ENCODE peak calls at places on chromosomes 11 and 22, in four cellular contexts. S is endothelial cell of umbilical vein, L is fibroblast of lung, I is HepG2. U is an unnamed sample.
A peak's percentile ranks its signal among the peaks of the same experiment; 100 is the strongest.

GRCh38 chr11:18791175-18792065 is at the start of gene PTPN5:
- DNase-seq in I (no peak), S (no peak), L (no peak), U (no peak)

GRCh38 chr11:13316528-13316961 is 39.0 kb downstream of the BMAL1 start:
- DNase-seq in S (no peak), L (peak; percentile 79), I (no peak), U (no peak)

GRCh38 chr11:103537904-103538502 is 428.8 kb downstream of the DYNC2H1 start:
- DNase-seq in S (peak; percentile 54), L (peak; percentile 60), I (no peak), U (peak; percentile 69)

GRCh38 chr11:33396361-33396760 is 139.2 kb downstream of the HIPK3 start:
- DNase-seq in I (no peak), S (no peak), L (no peak), U (no peak)

GRCh38 chr11:26319906-26320305 is 12.0 kb upstream of the ANO3 start:
- DNase-seq in L (peak; percentile 48), I (no peak), S (no peak), U (peak; percentile 4)

GRCh38 chr11:134558258-134558835 is 146.3 kb upstream of the B3GAT1 start:
- DNase-seq in I (no peak), L (no peak), S (no peak), U (no peak)

GRCh38 chr11:78535027-78535426 is 39.6 kb downstream of the NARS2 start:
- DNase-seq in S (no peak), I (no peak), L (no peak), U (no peak)

GRCh38 chr22:38554281-38554680 is 15.7 kb downstream of the DMC1 start:
- DNase-seq in L (peak; percentile 6), I (no peak), S (no peak), U (no peak)

GRCh38 chr11:2289350-2289749 is 12.4 kb downstream of the C11orf21 start:
- DNase-seq in L (no peak), I (no peak), S (no peak), U (no peak)

GRCh38 chr11:113384551-113384950 is 3.0 kb upstream of the ANKK1 start:
- DNase-seq in I (peak; percentile 29), L (peak; percentile 91), S (peak; percentile 94), U (peak; percentile 85)

GRCh38 chr22:21856197-21856596 is 11.2 kb downstream of the MAPK1 start:
- DNase-seq in L (no peak), S (no peak), I (no peak), U (no peak)
- TF ChIP-seq EZH2 in L (no peak), S (no peak), I (no peak), U (no peak)

GRCh38 chr22:37229805-37230672 is 14.0 kb downstream of the RAC2 start:
- DNase-seq in S (no peak), I (no peak), L (no peak), U (peak; percentile 72)

GRCh38 chr22:37232140-37232998 is 11.7 kb downstream of the RAC2 start:
- DNase-seq in S (no peak), I (no peak), L (no peak), U (no peak)

GRCh38 chr22:37229012-37229804 is 14.9 kb downstream of the RAC2 start:
- DNase-seq in L (peak; percentile 90), S (peak; percentile 68), I (no peak), U (no peak)

GRCh38 chr22:37231406-37232139 is 12.5 kb downstream of the RAC2 start:
- DNase-seq in I (no peak), S (no peak), L (no peak), U (no peak)

GRCh38 chr22:37230673-37231405 is 13.2 kb downstream of the RAC2 start:
- DNase-seq in S (no peak), I (no peak), L (no peak), U (no peak)
- H3K4me3 ChIP-seq in S (no peak overlapping the region), I (no peak overlapping the region), L (no peak overlapping the region), U (no peak overlapping the region)

GRCh38 chr11:5390210-5390609 is 6.6 kb downstream of the OR51M1 start:
- DNase-seq in S (no peak), L (no peak), I (no peak), U (no peak)
- TF ChIP-seq CTCF in S (no peak), L (peak; percentile 19), I (no peak), U (no peak)

DNA sequence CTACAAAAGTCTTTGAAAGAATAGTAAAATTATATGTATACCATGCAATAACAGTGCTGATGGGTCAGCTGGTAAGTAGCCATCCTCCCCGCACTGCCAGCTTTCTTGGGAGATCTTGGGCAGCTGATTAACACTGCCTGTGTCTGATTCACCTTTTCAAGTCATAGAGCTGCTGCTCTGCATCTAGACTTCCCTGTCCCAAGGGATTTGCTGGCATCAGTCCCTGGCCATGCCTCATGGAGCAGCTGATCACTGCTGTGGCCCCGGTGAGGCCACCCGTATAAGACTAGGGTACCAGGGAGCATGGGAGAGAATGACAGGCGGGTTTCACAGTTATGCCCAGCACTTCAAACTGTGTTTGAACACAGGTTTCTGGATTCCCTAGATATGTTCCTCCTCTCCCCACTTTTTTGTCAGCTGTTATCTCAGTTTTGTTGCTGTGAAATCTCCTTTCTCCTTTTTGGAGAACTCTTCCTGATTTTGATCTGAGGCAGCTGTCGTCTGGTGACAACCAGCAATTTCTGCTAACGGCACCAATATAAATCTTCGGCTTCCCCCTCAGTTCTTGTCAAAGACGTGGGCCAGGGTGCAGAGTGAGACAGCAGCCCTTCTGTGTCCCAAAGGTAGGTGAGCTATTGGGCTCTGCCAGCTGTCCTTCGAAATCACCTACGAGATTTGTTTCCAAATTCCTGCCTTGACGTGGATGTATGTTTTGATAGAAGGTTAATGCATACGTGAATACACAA is 439.0 kb downstream of the NTM start:
- DNase-seq in S (no peak), I (no peak), L (no peak), U (peak; percentile 34)
- TF ChIP-seq EZH2 in S (no peak), I (no peak), L (no peak), U (no peak)

GRCh38 chr22:29029202-29030000 is 32.2 kb downstream of the C22orf31 start:
- DNase-seq in I (no peak), L (no peak), S (no peak), U (no peak)
- H3K4me3 ChIP-seq in I (no peak overlapping the region), L (no peak overlapping the region), S (no peak overlapping the region), U (no peak overlapping the region)

DNA sequence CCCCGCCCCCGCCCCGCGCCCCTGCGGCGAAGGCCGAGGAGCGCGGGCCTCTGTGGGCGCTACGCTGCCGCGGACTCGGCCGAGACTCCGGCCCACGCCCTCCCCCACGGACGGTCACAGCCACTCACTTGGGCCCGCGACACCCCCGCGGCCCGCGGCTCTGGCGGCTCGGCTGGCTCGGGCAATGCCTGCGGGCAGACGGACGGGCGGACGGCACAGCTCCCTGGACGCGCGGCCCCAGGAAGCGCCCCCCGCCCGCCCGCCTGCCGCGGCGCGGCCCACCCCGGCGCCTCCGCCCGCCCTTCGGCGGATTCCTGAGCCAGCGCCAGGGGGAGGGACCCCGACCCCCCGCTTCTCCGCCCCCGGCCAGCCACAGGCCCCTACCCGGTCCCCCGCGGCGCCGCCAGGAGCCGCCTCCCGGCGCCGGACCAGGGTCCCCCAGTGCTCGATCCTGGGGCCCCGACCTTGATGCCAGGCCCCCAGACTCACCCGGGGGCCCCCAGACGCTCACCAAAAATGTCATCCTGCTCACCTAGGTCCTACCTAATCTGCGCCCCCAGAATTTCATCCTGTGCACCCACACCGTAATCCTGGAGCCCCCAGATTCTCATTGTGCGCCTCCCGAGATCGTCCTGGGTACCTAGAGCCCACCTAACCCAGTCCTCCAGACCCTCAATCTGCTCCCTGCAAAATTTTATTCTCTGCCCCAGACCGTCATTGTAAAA is at the start of gene EFEMP2:
- DNase-seq in I (no peak), S (no peak), L (no peak), U (no peak)
- TF ChIP-seq CTCF in I (no peak), S (no peak), L (no peak), U (no peak)

GRCh38 chr22:49203091-49203862 is 624.4 kb downstream of the BRD1 start:
- DNase-seq in S (no peak), I (no peak), L (no peak), U (no peak)

GRCh38 chr22:49206281-49206680 is 621.4 kb downstream of the BRD1 start:
- DNase-seq in L (no peak), S (no peak), I (no peak), U (no peak)

GRCh38 chr22:49205401-49205800 is 622.3 kb downstream of the BRD1 start:
- DNase-seq in S (no peak), L (no peak), I (no peak), U (no peak)

GRCh38 chr22:49203863-49204598 is 623.6 kb downstream of the BRD1 start:
- DNase-seq in L (no peak), S (no peak), I (no peak), U (no peak)

DNA sequence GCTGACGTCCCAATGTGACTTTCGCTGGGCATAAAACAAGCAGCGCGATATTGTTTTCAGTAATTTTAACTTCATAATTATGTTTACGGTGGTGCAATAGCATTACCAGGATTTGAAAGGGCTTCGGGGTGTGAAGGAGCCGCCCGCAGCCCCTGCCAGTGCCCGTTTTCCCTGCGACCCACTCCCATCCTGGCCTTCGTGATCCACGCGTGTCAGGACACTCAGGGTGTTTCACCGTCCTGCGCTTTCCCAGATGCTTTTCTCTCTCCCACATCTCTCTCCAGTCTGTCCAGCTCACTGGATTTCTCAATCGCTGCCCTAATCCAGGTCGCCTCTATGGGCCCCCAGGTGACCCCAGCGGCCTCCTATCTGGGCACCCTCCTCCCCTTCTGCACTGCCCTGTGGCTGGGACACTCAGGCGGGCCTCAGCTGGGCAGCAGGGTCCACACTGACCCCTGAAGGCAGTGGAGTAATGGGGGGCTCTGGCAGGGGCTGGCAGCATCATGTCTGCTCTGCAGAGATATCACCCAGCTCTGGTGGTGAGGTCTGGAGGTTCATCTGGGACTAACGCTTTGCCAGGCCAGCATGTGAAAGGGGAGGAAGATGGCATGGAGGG is 623.0 kb downstream of the BRD1 start:
- DNase-seq in S (no peak), L (no peak), I (no peak), U (no peak)
- TF ChIP-seq EZH2 in S (no peak), L (no peak), I (no peak), U (no peak)

GRCh38 chr11:61830318-61831105 is 2.4 kb downstream of the FADS2 start:
- DNase-seq in S (no peak), L (no peak), I (no peak), U (no peak)
- H3K4me3 ChIP-seq in S (peak overlapping the region; percentile 76), L (peak overlapping the region; percentile 91), I (no peak overlapping the region), U (peak overlapping the region; percentile 96)

GRCh38 chr11:1233351-1234053 is 10.6 kb downstream of the MUC5B start:
- DNase-seq in L (no peak), I (no peak), S (no peak), U (no peak)
- TF ChIP-seq CTCF in L (no peak), I (peak; percentile 54), S (no peak), U (no peak)